ENCODE peak calls at places on chromosomes 11 and 22, in six cellular contexts. U is heart left ventricle, F is HAP-1, C is HFF-Myc, K is kidney, A is stomach. E is an unnamed sample.

GRCh38 chr11:48134221-48134922 is 82.2 kb upstream of the OR4B1 start:
- DNase-seq in U (no peak), C (no peak), K (no peak), F (no peak), A (no peak), E (no peak)

GRCh38 chr11:105245781-105246315 is 106.3 kb upstream of the CARD18 start:
- DNase-seq in U (no peak), A (no peak), C (no peak), F (no peak), K (no peak), E (no peak)

GRCh38 chr11:5737091-5737490 is 843 bp downstream of the OR56B1 start:
- DNase-seq in A (no peak), U (no peak), F (no peak), C (no peak), K (no peak), E (no peak)

GRCh38 chr11:114619659-114620173 is 24.1 kb upstream of the NXPE4 start:
- DNase-seq in C (no peak), A (no peak), K (no peak), F (no peak), U (no peak), E (no peak)

GRCh38 chr11:103476874-103477273 is 367.6 kb downstream of the DYNC2H1 start:
- DNase-seq in U (no peak), C (no peak), A (no peak), K (no peak), F (no peak), E (no peak)

GRCh38 chr11:132475046-132475445 is 1057.3 kb downstream of the OPCML start:
- DNase-seq in A (no peak), C (no peak), F (no peak), U (no peak), K (no peak), E (no peak)

GRCh38 chr11:132779487-132779886 is 752.8 kb downstream of the OPCML start:
- DNase-seq in F (no peak), C (no peak), A (no peak), K (no peak), U (no peak), E (no peak)

GRCh38 chr22:45302047-45302446 is 7.7 kb upstream of the FAM118A start:
- DNase-seq in C (peak), F (no peak), A (no peak), K (no peak), U (no peak), E (no peak)

GRCh38 chr22:44676441-44677298 is 25.3 kb upstream of the PRR5 start:
- DNase-seq in K (peak), C (no peak), F (no peak), A (peak), U (no peak), E (no peak)

GRCh38 chr11:81959341-81959740 is 774.3 kb downstream of the FAM181B start:
- DNase-seq in C (no peak), U (no peak), F (no peak), A (no peak), K (no peak), E (no peak)

GRCh38 chr11:16902979-16903378 is 111.2 kb downstream of the PLEKHA7 start:
- DNase-seq in A (no peak), K (no peak), F (no peak), C (no peak), U (no peak), E (no peak)

GRCh38 chr11:10222399-10222798 is 71.6 kb downstream of the SBF2 start:
- DNase-seq in K (no peak), C (no peak), F (no peak), U (no peak), A (no peak), E (no peak)

DNA sequence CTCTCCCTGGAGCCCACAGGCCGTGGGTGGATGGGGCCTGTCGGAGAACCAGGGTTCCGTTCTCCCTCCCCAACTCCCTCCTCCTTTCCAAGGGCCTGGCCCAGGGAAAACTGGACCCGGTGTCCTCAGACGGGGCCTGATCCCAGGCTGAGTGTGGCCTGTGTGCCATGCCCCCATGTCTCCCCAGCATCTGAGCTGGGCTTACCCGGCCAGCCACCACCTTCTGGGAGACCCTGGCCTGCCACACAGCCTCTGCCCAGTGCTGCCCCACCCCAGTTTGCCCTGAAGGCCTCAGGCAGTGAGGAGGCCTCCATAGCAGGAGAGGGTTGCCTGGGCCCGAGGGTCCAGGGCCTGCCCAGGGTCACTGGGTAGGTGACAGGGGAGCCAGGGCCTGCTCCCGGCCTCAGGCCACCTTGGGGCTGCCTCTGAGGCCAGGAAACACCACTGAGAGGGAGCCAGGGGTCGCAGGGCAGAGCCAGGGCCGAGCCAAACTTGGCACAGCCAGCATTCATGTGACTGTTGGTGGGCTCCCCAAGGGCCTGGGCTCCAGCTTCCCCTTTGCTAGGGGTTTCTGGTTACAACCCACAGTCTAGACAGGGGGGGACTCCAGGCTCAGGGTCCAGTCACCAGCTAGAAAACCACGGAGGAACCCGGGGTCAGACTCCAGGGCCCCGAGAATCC is 585 bp upstream of the IFITM10 start:
- DNase-seq in A (no peak), F (no peak), U (no peak), C (no peak), K (no peak), E (no peak)
- H3K4me3 ChIP-seq in A (no peak), F (no peak), U (no peak), C (no peak), K (no peak), E (no peak)

GRCh38 chr11:62443390-62444201 is 24.8 kb downstream of the SCGB1A1 start:
- DNase-seq in K (no peak), C (no peak), U (peak), A (no peak), F (no peak), E (no peak)
- H3K4me3 ChIP-seq in K (peak), C (peak), U (no peak), A (peak), F (no peak), E (no peak)

GRCh38 chr11:65653229-65654225 is 9.2 kb downstream of the RELA start:
- DNase-seq in K (peak), A (peak), F (no peak), C (no peak), U (no peak), E (no peak)
- H3K4me3 ChIP-seq in K (peak), A (peak), F (peak), C (peak), U (peak), E (peak)

GRCh38 chr22:20207277-20208025 is 56.6 kb upstream of the CCDC188 start:
- DNase-seq in F (no peak), A (no peak), K (no peak), C (no peak), U (no peak), E (no peak)
- H3K4me3 ChIP-seq in F (peak), A (peak), K (peak), C (peak), U (peak), E (peak)

GRCh38 chr11:707817-708420 is 1.9 kb downstream of the EPS8L2 start:
- DNase-seq in U (no peak), F (no peak), C (no peak), A (peak), K (peak), E (no peak)
- H3K4me3 ChIP-seq in U (no peak), F (no peak), C (no peak), A (no peak), K (peak), E (no peak)

DNA sequence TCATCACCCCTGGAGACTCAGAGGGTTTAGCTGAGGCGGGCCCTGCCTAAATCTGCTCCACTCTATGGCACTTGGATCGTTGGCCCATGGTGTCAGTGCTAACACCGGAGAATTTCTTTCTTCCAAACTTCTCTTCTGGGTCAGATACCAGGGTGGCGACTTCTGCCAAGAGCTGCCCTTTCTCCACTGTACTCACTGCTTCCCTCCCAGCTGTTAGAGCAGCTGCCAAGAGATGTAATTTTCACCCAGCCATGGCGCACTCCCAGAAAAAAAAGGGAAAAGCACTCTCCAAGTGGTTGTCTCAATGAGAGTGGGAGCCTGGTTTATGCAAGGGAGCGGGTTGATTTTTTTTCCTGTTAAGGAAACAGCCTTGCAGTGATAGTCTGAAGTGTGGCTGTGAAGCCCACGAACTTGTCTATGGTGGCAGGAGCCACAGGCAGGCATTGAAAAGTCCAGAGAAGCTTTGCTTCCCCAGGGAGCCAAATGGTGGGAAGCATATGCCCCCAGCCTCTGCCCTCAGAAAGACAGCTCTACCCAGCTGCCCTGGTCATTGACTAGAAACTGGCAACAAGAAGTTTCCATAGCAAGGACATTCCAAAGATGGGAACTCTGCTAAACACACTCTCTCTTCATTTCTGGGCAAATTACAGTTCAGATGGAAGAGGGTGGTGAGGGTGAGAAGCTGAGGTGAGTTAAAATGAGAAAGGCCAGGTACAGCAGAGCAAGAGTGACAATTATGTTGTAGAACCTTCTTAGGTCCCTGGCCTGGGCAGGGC is 10.7 kb downstream of the PCSK7 start:
- DNase-seq in F (no peak), K (peak), C (no peak), A (no peak), U (peak), E (no peak)
- H3K4me3 ChIP-seq in F (no peak), K (no peak), C (no peak), A (no peak), U (no peak), E (no peak)

E was measured in CD8-positive, alpha-beta memory T cell.